ENCODE peak calls at places on chromosomes 4 and X, in seven cellular contexts. C is tibial nerve, N is stomach, U is K562, Q is HepG2, S is A549, T is sigmoid colon. R is an unnamed sample.

GRCh38 chr4:43331226-43332078 is 438.9 kb downstream of the GRXCR1 start:
- DNase-seq in Q (no peak), U (no peak), N (no peak), S (no peak), C (no peak), T (no peak), R (no peak)

GRCh38 chr4:17376205-17376604 is 135.7 kb downstream of the QDPR start:
- DNase-seq in U (no peak), Q (no peak), N (no peak), C (no peak), T (no peak), S (no peak), R (no peak)

GRCh38 chr4:86033171-86033570 is 326.7 kb downstream of the MAPK10 start:
- DNase-seq in U (no peak), Q (no peak), T (peak), N (peak), C (peak), S (no peak), R (no peak)

GRCh38 chr4:169268951-169269781 is 1.6 kb downstream of the SH3RF1 start:
- DNase-seq in U (no peak), Q (peak), S (peak), C (no peak), T (no peak), N (no peak), R (no peak)

GRCh38 chr4:165207431-165208321 is at the start of gene KLHL2:
- DNase-seq in Q (peak), N (peak), U (peak), C (peak), T (peak), S (peak), R (peak)

GRCh38 chrX:37658352-37659030 is 27.1 kb upstream of the XK start:
- DNase-seq in S (no peak), N (no peak), U (no peak), C (no peak), T (no peak), Q (no peak), R (no peak)

GRCh38 chr4:180150818-180151217 is 2092.4 kb upstream of the TENM3 start:
- DNase-seq in S (peak), U (no peak), C (no peak), T (no peak), Q (no peak), N (no peak), R (no peak)

GRCh38 chr4:55866290-55866907 is 13.0 kb downstream of the EXOC1 start:
- DNase-seq in T (no peak), N (no peak), Q (no peak), C (no peak), S (peak), U (peak), R (no peak)

GRCh38 chr4:71941001-71941400 is 90.8 kb upstream of the NPFFR2 start:
- DNase-seq in Q (peak), S (peak), N (peak), T (no peak), U (peak), C (no peak), R (no peak)

GRCh38 chr4:112348488-112349158 is 51.5 kb downstream of the ALPK1 start:
- DNase-seq in C (peak), T (no peak), U (no peak), S (peak), Q (peak), N (no peak), R (peak)

GRCh38 chrX:25523574-25523973 is 507.8 kb upstream of the ARX start:
- DNase-seq in S (peak), T (no peak), C (no peak), Q (peak), U (peak), N (no peak), R (no peak)

GRCh38 chrX:73127700-73128241 is 48.5 kb upstream of the PABPC1L2A start:
- DNase-seq in Q (no peak), C (no peak), N (no peak), U (no peak), S (peak), T (no peak), R (no peak)

GRCh38 chr4:74444891-74445642 is at the start of gene AREG:
- DNase-seq in C (peak), U (peak), N (peak), T (peak), Q (peak), S (peak), R (peak)

GRCh38 chr4:80732010-80732409 is 298.5 kb upstream of the BMP3 start:
- DNase-seq in S (no peak), Q (no peak), U (no peak), T (no peak), C (no peak), N (no peak), R (no peak)

GRCh38 chrX:99800016-99800415 is 610.1 kb downstream of the PCDH19 start:
- DNase-seq in S (no peak), C (no peak), N (no peak), T (no peak), Q (no peak), U (no peak), R (no peak)

GRCh38 chr4:129526812-129527211 is 430.9 kb downstream of the C4orf33 start:
- DNase-seq in S (peak), C (no peak), U (no peak), N (no peak), T (no peak), Q (peak), R (no peak)

GRCh38 chrX:41789374-41789773 is 65.4 kb downstream of the GPR82 start:
- DNase-seq in N (no peak), Q (no peak), S (no peak), U (no peak), C (no peak), T (peak), R (no peak)

GRCh38 chrX:7941390-7942042 is 14.3 kb upstream of the PNPLA4 start:
- DNase-seq in N (no peak), Q (peak), T (no peak), S (peak), U (no peak), C (no peak), R (no peak)

GRCh38 chr4:41281038-41281634 is 24.4 kb downstream of the UCHL1 start:
- DNase-seq in Q (peak), T (peak), U (peak), N (no peak), S (peak), C (peak), R (no peak)

GRCh38 chrX:46686003-46686645 is 72.8 kb downstream of the SLC9A7 start:
- DNase-seq in U (peak), S (peak), N (no peak), C (peak), Q (peak), T (no peak), R (no peak)

GRCh38 chrX:37876716-37877115 is 29.3 kb upstream of the DYNLT3 start:
- DNase-seq in T (no peak), U (no peak), Q (no peak), C (no peak), S (no peak), N (no peak), R (no peak)

GRCh38 chr4:152680988-152681731 is 1.4 kb upstream of the TMEM154 start:
- DNase-seq in T (no peak), N (no peak), C (no peak), U (no peak), S (peak), Q (no peak), R (no peak)

GRCh38 chr4:37982736-37983135 is 22.5 kb downstream of the PTTG2 start:
- DNase-seq in C (no peak), U (no peak), Q (no peak), N (no peak), T (no peak), S (no peak), R (no peak)

GRCh38 chrX:84760560-84760959 is 243.1 kb upstream of the APOOL start:
- DNase-seq in C (no peak), U (no peak), Q (no peak), T (no peak), S (no peak), N (no peak), R (no peak)

GRCh38 chr4:163988391-163988790 is 493.9 kb downstream of the TMA16 start:
- DNase-seq in S (no peak), Q (no peak), U (no peak), N (no peak), T (no peak), C (no peak), R (no peak)

GRCh38 chrX:44974462-44974861 is 101.5 kb downstream of the KDM6A start:
- DNase-seq in N (no peak), U (no peak), T (no peak), Q (no peak), S (peak), C (no peak), R (no peak)

GRCh38 chrX:121258545-121258944 is 211.1 kb downstream of the GLUD2 start:
- DNase-seq in S (no peak), C (no peak), Q (no peak), T (no peak), N (no peak), U (no peak), R (no peak)

GRCh38 chr4:74161676-74162450 is 3.9 kb downstream of the MTHFD2L start:
- DNase-seq in C (no peak), T (no peak), S (no peak), N (no peak), Q (no peak), U (no peak), R (no peak)

GRCh38 chr4:177596035-177596434 is 153.8 kb upstream of the AGA start:
- DNase-seq in N (no peak), Q (peak), S (peak), T (no peak), C (no peak), U (peak), R (no peak)

GRCh38 chr4:55032179-55032578 is 93.2 kb downstream of the KDR start:
- DNase-seq in T (no peak), Q (no peak), U (no peak), N (no peak), S (no peak), C (no peak), R (no peak)

GRCh38 chr4:126939401-126939800 is 693.4 kb upstream of the INTU start:
- DNase-seq in S (no peak), Q (no peak), T (no peak), N (no peak), C (no peak), U (no peak), R (no peak)

GRCh38 chr4:70183168-70183939 is 12.2 kb upstream of the ODAM start:
- DNase-seq in N (peak), C (no peak), Q (peak), S (peak), T (no peak), U (peak), R (no peak)

GRCh38 chr4:38894340-38894982 is 26.9 kb downstream of the FAM114A1 start:
- DNase-seq in C (no peak), N (no peak), T (no peak), S (peak), U (no peak), Q (no peak), R (no peak)

GRCh38 chr4:158788608-158789007 is 19.8 kb downstream of the FNIP2 start:
- DNase-seq in C (no peak), T (no peak), Q (no peak), U (no peak), S (no peak), N (no peak), R (no peak)

GRCh38 chrX:154607370-154607769 is 11.7 kb downstream of the CTAG1B start:
- DNase-seq in C (no peak), T (no peak), U (no peak), Q (peak), N (no peak), S (no peak), R (no peak)

GRCh38 chr4:40170588-40170987 is 26.2 kb upstream of the RHOH start:
- DNase-seq in Q (no peak), T (no peak), U (no peak), S (no peak), N (no peak), C (no peak), R (no peak)

DNA sequence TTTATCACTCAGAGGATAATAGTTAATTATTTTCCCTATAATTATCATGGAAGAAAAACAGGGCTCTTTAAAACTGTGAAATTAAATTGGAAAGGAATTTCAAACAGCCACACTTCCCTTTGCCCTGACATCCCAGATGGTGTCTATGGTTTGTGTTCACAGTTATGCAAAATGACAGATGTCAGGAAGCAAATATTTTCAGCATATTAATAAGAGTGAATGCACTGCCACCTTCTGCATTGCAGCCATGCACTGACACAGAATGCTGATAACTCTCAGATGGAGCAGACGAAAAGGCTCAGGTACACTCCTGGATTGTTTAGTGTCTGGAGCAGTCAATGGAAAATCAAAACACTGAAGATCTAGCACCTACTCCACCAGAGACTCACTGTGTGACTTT is 57.6 kb downstream of the RWDD4 start:
- DNase-seq in Q (no peak), U (no peak), T (no peak), N (no peak), S (no peak), C (no peak), R (no peak)
- TF ChIP-seq EP300 in Q (no peak), U (no peak), T (no peak), N (no peak), S (no peak), C (no peak), R (no peak)

DNA sequence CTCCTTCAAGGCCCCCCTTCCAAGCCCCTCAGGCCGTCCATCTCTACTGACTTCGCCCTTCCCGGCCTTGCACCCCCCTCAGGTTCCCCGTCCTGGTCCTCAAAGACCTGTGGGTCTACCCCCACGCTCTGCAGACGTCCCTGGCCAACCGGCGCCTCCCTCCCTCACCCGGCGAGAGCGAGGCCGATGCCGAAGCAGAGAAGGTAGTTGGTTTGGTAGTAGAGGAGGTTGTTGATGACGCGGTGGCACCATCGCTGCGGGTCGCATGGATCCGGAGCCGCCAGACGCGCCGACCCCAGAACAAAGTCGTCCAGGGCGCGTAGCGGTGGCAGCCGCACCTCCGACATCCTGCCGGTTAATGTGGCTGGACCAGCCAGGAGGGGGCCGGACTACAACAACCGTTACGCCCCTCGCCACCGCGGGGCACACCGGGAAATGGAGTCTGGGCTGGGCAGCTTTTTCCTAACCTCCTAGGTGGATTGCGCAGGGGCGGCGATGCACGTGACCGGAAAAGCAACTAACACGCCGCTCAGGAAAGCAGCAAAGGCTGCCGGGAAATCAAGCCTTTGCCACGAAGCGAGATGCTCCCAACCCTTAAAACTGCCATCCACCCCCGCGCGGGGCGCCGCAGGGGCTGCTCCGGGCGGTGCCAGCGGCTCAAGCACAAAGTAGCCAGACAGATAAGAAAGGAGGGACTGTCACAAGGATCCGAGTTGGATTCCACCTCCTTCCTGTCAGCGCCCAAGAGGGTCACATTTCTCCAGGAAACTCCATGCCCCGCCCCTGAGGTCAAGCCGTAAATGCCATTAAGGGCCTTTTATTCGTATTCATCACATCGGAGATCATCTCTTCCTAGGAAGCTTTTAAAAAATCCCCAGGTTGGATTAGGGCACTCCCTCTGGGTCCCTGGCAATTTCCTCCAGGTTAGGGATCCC is at the start of gene PRAF2:
- DNase-seq in U (no peak), C (peak), N (peak), Q (no peak), S (peak), T (peak), R (peak)
- TF ChIP-seq POLR2A in U (no peak), C (no peak), N (no peak), Q (no peak), S (peak), T (no peak), R (no peak)

DNA sequence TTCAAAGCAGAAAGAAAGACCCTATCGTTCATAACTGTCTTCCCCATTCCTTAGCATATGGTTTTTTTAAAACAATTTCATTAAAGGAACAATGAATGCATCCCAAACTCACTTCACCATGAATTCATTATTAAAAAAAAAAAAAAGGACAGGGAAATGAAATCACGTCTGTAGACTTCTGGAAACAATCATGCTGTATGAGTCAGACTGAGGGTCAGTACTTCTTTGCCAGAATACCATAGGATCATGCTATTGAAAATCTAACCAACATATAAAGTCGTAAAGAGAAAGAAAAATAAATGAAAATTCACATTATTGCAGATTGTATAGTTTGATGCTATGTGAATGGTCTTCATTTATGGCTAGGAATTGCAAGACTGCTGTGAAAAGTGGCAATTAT is 144.4 kb downstream of the PCDH18 start:
- DNase-seq in C (no peak), S (no peak), Q (no peak), N (no peak), T (no peak), U (no peak), R (no peak)
- TF ChIP-seq EP300 in C (no peak), S (no peak), Q (no peak), N (no peak), T (no peak), U (no peak), R (no peak)

DNA sequence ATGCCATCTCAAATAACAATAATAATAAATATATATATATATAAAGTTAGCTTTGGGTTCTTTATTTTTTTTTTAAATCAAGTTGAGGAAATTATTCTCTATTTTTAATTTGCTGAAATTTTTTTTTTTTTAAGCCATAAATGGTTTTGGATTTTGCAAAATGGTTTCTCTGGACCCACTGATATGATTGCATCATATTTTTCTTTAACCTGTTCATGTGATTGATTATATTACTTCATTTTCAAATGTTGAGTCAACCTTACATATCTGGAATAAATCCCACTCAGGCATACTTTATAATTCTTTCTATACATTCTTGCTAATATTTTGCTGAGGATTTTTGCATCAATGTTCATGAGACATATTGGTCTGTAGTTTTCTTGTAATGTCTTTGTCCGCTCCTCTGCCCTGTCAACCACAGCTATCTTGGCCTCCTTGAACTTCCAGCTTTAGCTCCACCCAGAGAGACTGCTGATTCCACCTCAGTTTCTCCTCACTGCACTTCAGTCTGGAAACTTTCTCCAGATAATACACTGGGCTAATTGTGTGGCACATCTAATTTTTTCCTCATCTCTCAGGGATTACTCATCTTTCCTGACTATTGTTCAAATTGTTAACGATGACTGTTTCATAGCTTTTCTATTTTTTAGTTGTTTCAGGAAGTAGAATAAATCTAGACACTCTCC is 160.9 kb upstream of the GIMD1 start:
- DNase-seq in T (no peak), Q (no peak), N (no peak), C (no peak), U (no peak), S (no peak), R (no peak)
- TF ChIP-seq POLR2A in T (no peak), Q (no peak), N (no peak), C (no peak), U (no peak), S (no peak), R (no peak)

GRCh38 chr4:138234254-138234653 is 7.9 kb downstream of the SLC7A11 start:
- DNase-seq in N (no peak), S (no peak), T (no peak), U (no peak), C (no peak), Q (no peak), R (no peak)

GRCh38 chr4:138232364-138232763 is 9.8 kb downstream of the SLC7A11 start:
- DNase-seq in T (no peak), S (no peak), U (no peak), Q (no peak), N (no peak), C (no peak), R (no peak)

GRCh38 chr4:138233313-138233712 is 8.8 kb downstream of the SLC7A11 start:
- DNase-seq in U (no peak), C (no peak), N (no peak), T (no peak), Q (no peak), S (no peak), R (no peak)

GRCh38 chr4:138236035-138236434 is 6.1 kb downstream of the SLC7A11 start:
- DNase-seq in S (no peak), T (no peak), Q (no peak), N (no peak), C (no peak), U (no peak), R (no peak)

DNA sequence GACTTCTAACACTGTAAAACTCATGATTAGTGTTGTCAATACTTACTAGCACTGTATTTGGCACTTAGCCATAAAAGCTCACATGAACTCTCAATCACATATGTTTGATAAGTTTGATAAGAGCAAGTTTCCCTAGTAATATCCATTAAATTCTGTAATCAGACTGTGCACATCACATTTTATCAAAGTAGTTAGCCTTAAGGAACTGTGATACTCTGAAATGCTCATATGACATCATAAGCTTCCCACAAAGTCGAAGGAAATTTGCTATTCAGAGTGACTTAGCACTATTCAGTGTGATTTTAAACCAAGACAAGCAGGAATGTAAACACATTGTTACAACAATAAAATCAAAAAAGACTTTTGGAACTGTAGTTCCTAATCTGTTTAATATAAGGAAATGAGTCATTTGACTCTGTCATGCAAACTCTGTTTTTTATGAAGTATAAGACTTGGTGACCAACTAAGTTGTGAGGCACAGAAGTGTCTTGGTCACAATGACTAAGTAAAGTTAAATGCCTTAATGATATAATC is 6.7 kb downstream of the SLC7A11 start:
- DNase-seq in T (no peak), U (peak), Q (no peak), C (no peak), S (peak), N (no peak), R (no peak)
- TF ChIP-seq EP300 in T (no peak), U (peak), Q (no peak), C (no peak), S (peak), N (no peak), R (no peak)